ENCODE peak calls at places on chromosomes 11 and 22, in eight cellular contexts. S is NCI-H146, G is NCI-H1417, N is posterior cingulate gyrus, Y is AG04450, T is head of caudate nucleus, O is MM.1S, E is bronchial epithelial cell. U is an unnamed sample.
A peak's percentile ranks its signal among the peaks of the same experiment; 100 is the strongest.

GRCh38 chr11:2142762-2143202 is 3.6 kb upstream of the IGF2 start:
- DNase-seq in T (no peak), E (peak; percentile 86), Y (no peak), S (no peak), N (no peak), G (peak; percentile 19), O (no peak), U (no peak)

GRCh38 chr11:57798905-57799559 is 37.4 kb downstream of the CTNND1 start:
- DNase-seq in O (no peak), T (no peak), N (no peak), S (no peak), Y (no peak), G (peak; percentile 26), E (peak; percentile 99), U (no peak)

GRCh38 chr11:48025983-48026340 is 45.6 kb downstream of the PTPRJ start:
- DNase-seq in G (no peak), T (no peak), S (no peak), Y (no peak), N (no peak), E (no peak), O (no peak), U (no peak)

GRCh38 chr22:29744902-29745301 is 21.9 kb downstream of the ZMAT5 start:
- DNase-seq in T (no peak), E (peak; percentile 98), O (no peak), Y (peak; percentile 15), N (no peak), G (no peak), S (no peak), U (no peak)

GRCh38 chr22:32144875-32145274 is 14.2 kb downstream of the C22orf42 start:
- DNase-seq in E (peak; percentile 23), N (no peak), G (no peak), Y (no peak), S (no peak), T (no peak), O (no peak), U (no peak)

GRCh38 chr11:20388096-20389055 is 860 bp downstream of the PRMT3 start:
- DNase-seq in E (peak; percentile 15), S (no peak), O (peak; percentile 31), Y (no peak), T (no peak), G (peak; percentile 67), N (no peak), U (no peak)

GRCh38 chr22:30882181-30882771 is 86.3 kb downstream of the MORC2 start:
- DNase-seq in G (no peak), E (no peak), S (no peak), N (no peak), O (no peak), Y (no peak), T (no peak), U (no peak)

GRCh38 chr11:118612378-118612777 is 5.0 kb downstream of the PHLDB1 start:
- DNase-seq in T (peak; percentile 0), O (no peak), N (peak; percentile 10), G (no peak), S (no peak), E (no peak), Y (no peak), U (no peak)

GRCh38 chr22:37959231-37959825 is 5.8 kb downstream of the POLR2F start:
- DNase-seq in O (no peak), G (no peak), S (no peak), E (no peak), N (no peak), Y (no peak), T (no peak), U (no peak)

GRCh38 chr11:36012979-36013378 is 69.1 kb downstream of the LDLRAD3 start:
- DNase-seq in O (no peak), E (peak; percentile 20), G (no peak), S (no peak), T (no peak), N (no peak), Y (no peak), U (no peak)

GRCh38 chr11:119723243-119723951 is 5.6 kb downstream of the NECTIN1 start:
- DNase-seq in Y (no peak), O (no peak), E (no peak), N (no peak), T (no peak), G (no peak), S (no peak), U (no peak)

GRCh38 chr11:129259950-129260349 is 67.8 kb upstream of the ARHGAP32 start:
- DNase-seq in Y (no peak), O (no peak), N (peak; percentile 49), G (no peak), E (no peak), T (peak; percentile 34), S (peak; percentile 6), U (no peak)

GRCh38 chr11:62539238-62539925 is 7.2 kb downstream of the AHNAK start:
- DNase-seq in E (peak; percentile 84), N (no peak), O (no peak), S (peak; percentile 72), Y (peak; percentile 78), T (no peak), G (peak; percentile 82), U (peak; percentile 59)

GRCh38 chr11:70187771-70188170 is 15.3 kb upstream of the FADD start:
- DNase-seq in T (no peak), Y (no peak), E (no peak), N (no peak), G (no peak), S (no peak), O (no peak), U (no peak)

GRCh38 chr11:27089746-27090145 is 49.1 kb downstream of the BBOX1 start:
- DNase-seq in G (peak; percentile 50), N (no peak), S (no peak), Y (no peak), O (no peak), E (peak; percentile 25), T (no peak), U (no peak)

GRCh38 chr22:19718255-19719054 is 4.2 kb downstream of the SEPTIN5 start:
- DNase-seq in G (peak; percentile 50), T (no peak), E (no peak), N (no peak), Y (no peak), S (no peak), O (no peak), U (no peak)

GRCh38 chr22:42443240-42444059 is 11.2 kb upstream of the NFAM1 start:
- DNase-seq in G (no peak), E (peak; percentile 48), N (no peak), Y (no peak), O (no peak), S (no peak), T (no peak), U (no peak)

GRCh38 chr11:125401746-125402145 is 94.3 kb downstream of the FEZ1 start:
- DNase-seq in T (no peak), O (no peak), Y (no peak), G (no peak), N (no peak), S (no peak), E (no peak), U (no peak)

GRCh38 chr22:26103023-26103422 is 66.2 kb upstream of the SEZ6L start:
- DNase-seq in E (no peak), S (no peak), G (no peak), T (no peak), N (no peak), O (no peak), Y (no peak), U (no peak)

GRCh38 chr11:21894492-21894891 is 298.4 kb upstream of the ANO5 start:
- DNase-seq in T (no peak), O (no peak), E (no peak), G (no peak), N (no peak), Y (no peak), S (no peak), U (no peak)

GRCh38 chr11:107691003-107691402 is 20.9 kb downstream of the SLN start:
- DNase-seq in E (peak; percentile 40), N (no peak), O (no peak), Y (no peak), S (no peak), T (no peak), G (no peak), U (no peak)

GRCh38 chr11:106156290-106156937 is 79.0 kb downstream of the AASDHPPT start:
- DNase-seq in Y (peak; percentile 70), G (peak; percentile 77), O (peak; percentile 50), S (peak; percentile 5), N (no peak), T (no peak), E (peak; percentile 76), U (no peak)

GRCh38 chr22:28706845-28707244 is 27.2 kb upstream of the TTC28 start:
- DNase-seq in T (no peak), Y (no peak), N (no peak), S (no peak), E (no peak), O (no peak), G (no peak), U (no peak)

GRCh38 chr11:126352163-126352562 is 3.3 kb upstream of the ST3GAL4 start:
- DNase-seq in G (no peak), N (no peak), Y (no peak), O (no peak), T (no peak), E (no peak), S (no peak), U (no peak)

GRCh38 chr11:1757861-1758610 is 5.7 kb downstream of the CTSD start:
- DNase-seq in N (no peak), E (no peak), O (no peak), S (no peak), G (no peak), Y (no peak), T (no peak), U (no peak)

GRCh38 chr22:50436841-50437341 is 37.9 kb downstream of the SBF1 start:
- DNase-seq in N (no peak), S (no peak), T (no peak), Y (no peak), G (no peak), E (no peak), O (no peak), U (no peak)

GRCh38 chr11:76616676-76617552 is 53.6 kb downstream of the LRRC32 start:
- DNase-seq in T (no peak), E (no peak), N (no peak), G (no peak), O (no peak), S (no peak), Y (no peak), U (no peak)

GRCh38 chr11:61718613-61719302 is 33.7 kb upstream of the MYRF start:
- DNase-seq in G (no peak), O (no peak), N (no peak), S (no peak), E (no peak), T (no peak), Y (peak; percentile 38), U (no peak)

GRCh38 chr11:18789942-18790341 is 1.7 kb downstream of the PTPN5 start:
- DNase-seq in O (no peak), S (no peak), N (no peak), Y (no peak), E (no peak), T (no peak), G (no peak), U (no peak)

GRCh38 chr11:100769165-100769564 is 82.1 kb downstream of the ARHGAP42 start:
- DNase-seq in E (no peak), G (no peak), T (no peak), O (no peak), Y (no peak), S (no peak), N (no peak), U (no peak)

GRCh38 chr11:68819362-68819761 is 22.4 kb downstream of the CPT1A start:
- DNase-seq in T (no peak), E (no peak), Y (no peak), S (no peak), O (no peak), G (no peak), N (no peak), U (no peak)

GRCh38 chr11:25163421-25163820 is 666.6 kb downstream of the LUZP2 start:
- DNase-seq in E (no peak), O (no peak), T (no peak), N (no peak), S (no peak), G (no peak), Y (no peak), U (no peak)

GRCh38 chr11:4441500-4441899 is 7.6 kb upstream of the OR52K2 start:
- DNase-seq in O (no peak), E (no peak), S (no peak), Y (no peak), T (no peak), N (no peak), G (no peak), U (no peak)

GRCh38 chr22:27959335-27960090 is 40.5 kb upstream of the PITPNB start:
- DNase-seq in G (no peak), T (no peak), S (no peak), O (no peak), Y (no peak), E (no peak), N (no peak), U (no peak)